ENCODE peak calls at places on chromosomes 5 and 9, in four cellular contexts. One of them, this sample, is unnamed.

GRCh38 chr5:61640631-61641030 is 308.6 kb downstream of the ZSWIM6 start:
- DNase-seq in fibroblast of pulmonary artery: peak; percentile 64
- DNase-seq in NCI-H2029 treated with DMSO at 0.1 percent for 48 hours: no peak
- DNase-seq in HCT116: no peak
- DNase-seq in this sample: no peak

GRCh38 chr5:169249001-169249400 is 51.9 kb downstream of the SLIT3 start:
- DNase-seq in fibroblast of pulmonary artery: no peak
- DNase-seq in NCI-H2029 treated with DMSO at 0.1 percent for 48 hours: no peak
- DNase-seq in HCT116: no peak
- DNase-seq in this sample: no peak

GRCh38 chr9:98931543-98931942 is 12.2 kb upstream of the COL15A1 start:
- DNase-seq in fibroblast of pulmonary artery: no peak
- DNase-seq in NCI-H2029 treated with DMSO at 0.1 percent for 48 hours: no peak
- DNase-seq in HCT116: no peak
- DNase-seq in this sample: no peak

GRCh38 chr5:82641362-82641988 is 363.3 kb upstream of the RPS23 start:
- DNase-seq in fibroblast of pulmonary artery: peak; percentile 95
- DNase-seq in NCI-H2029 treated with DMSO at 0.1 percent for 48 hours: peak; percentile 86
- DNase-seq in HCT116: peak; percentile 73
- DNase-seq in this sample: peak; percentile 76

GRCh38 chr9:70924380-70924779 is 197.0 kb downstream of the TRPM3 start:
- DNase-seq in fibroblast of pulmonary artery: peak; percentile 86
- DNase-seq in NCI-H2029 treated with DMSO at 0.1 percent for 48 hours: no peak
- DNase-seq in HCT116: no peak
- DNase-seq in this sample: no peak

GRCh38 chr9:35820076-35820475 is 5.2 kb upstream of the HINT2 start:
- DNase-seq in fibroblast of pulmonary artery: peak; percentile 60
- DNase-seq in NCI-H2029 treated with DMSO at 0.1 percent for 48 hours: no peak
- DNase-seq in HCT116: no peak
- DNase-seq in this sample: no peak

GRCh38 chr5:169037478-169037877 is 263.5 kb downstream of the SLIT3 start:
- DNase-seq in fibroblast of pulmonary artery: no peak
- DNase-seq in NCI-H2029 treated with DMSO at 0.1 percent for 48 hours: no peak
- DNase-seq in HCT116: no peak
- DNase-seq in this sample: no peak

GRCh38 chr5:103840600-103840999 is 278.0 kb upstream of the NUDT12 start:
- DNase-seq in fibroblast of pulmonary artery: no peak
- DNase-seq in NCI-H2029 treated with DMSO at 0.1 percent for 48 hours: no peak
- DNase-seq in HCT116: no peak
- DNase-seq in this sample: no peak

GRCh38 chr9:14062449-14063187 is 251.3 kb downstream of the NFIB start:
- DNase-seq in fibroblast of pulmonary artery: peak; percentile 74
- DNase-seq in NCI-H2029 treated with DMSO at 0.1 percent for 48 hours: no peak
- DNase-seq in HCT116: no peak
- DNase-seq in this sample: no peak

GRCh38 chr9:121075251-121076036 is 689 bp downstream of the CNTRL start:
- DNase-seq in fibroblast of pulmonary artery: no peak
- DNase-seq in NCI-H2029 treated with DMSO at 0.1 percent for 48 hours: peak; percentile 39
- DNase-seq in HCT116: no peak
- DNase-seq in this sample: no peak

GRCh38 chr9:93049491-93049890 is 9.0 kb upstream of the SUSD3 start:
- DNase-seq in fibroblast of pulmonary artery: no peak
- DNase-seq in NCI-H2029 treated with DMSO at 0.1 percent for 48 hours: no peak
- DNase-seq in HCT116: no peak
- DNase-seq in this sample: no peak

GRCh38 chr5:73155541-73156222 is 17.3 kb upstream of the TMEM174 start:
- DNase-seq in fibroblast of pulmonary artery: no peak
- DNase-seq in NCI-H2029 treated with DMSO at 0.1 percent for 48 hours: no peak
- DNase-seq in HCT116: no peak
- DNase-seq in this sample: no peak

GRCh38 chr9:69946800-69947437 is 96.7 kb upstream of the MAMDC2 start:
- DNase-seq in fibroblast of pulmonary artery: peak; percentile 91
- DNase-seq in NCI-H2029 treated with DMSO at 0.1 percent for 48 hours: no peak
- DNase-seq in HCT116: peak; percentile 80
- DNase-seq in this sample: peak; percentile 12

GRCh38 chr9:69579749-69580581 is 92.2 kb downstream of the APBA1 start:
- DNase-seq in fibroblast of pulmonary artery: no peak
- DNase-seq in NCI-H2029 treated with DMSO at 0.1 percent for 48 hours: no peak
- DNase-seq in HCT116: no peak
- DNase-seq in this sample: no peak

GRCh38 chr5:73451218-73452130 is 2.9 kb upstream of the FOXD1 start:
- DNase-seq in fibroblast of pulmonary artery: peak; percentile 59
- DNase-seq in NCI-H2029 treated with DMSO at 0.1 percent for 48 hours: no peak
- DNase-seq in HCT116: no peak
- DNase-seq in this sample: peak; percentile 68

GRCh38 chr5:167684251-167684650 is 607.2 kb upstream of the WWC1 start:
- DNase-seq in fibroblast of pulmonary artery: peak; percentile 18
- DNase-seq in NCI-H2029 treated with DMSO at 0.1 percent for 48 hours: no peak
- DNase-seq in HCT116: no peak
- DNase-seq in this sample: no peak

GRCh38 chr9:95373069-95373681 is 55.7 kb upstream of the FANCC start:
- DNase-seq in fibroblast of pulmonary artery: no peak
- DNase-seq in NCI-H2029 treated with DMSO at 0.1 percent for 48 hours: peak; percentile 89
- DNase-seq in HCT116: no peak
- DNase-seq in this sample: no peak

GRCh38 chr5:9624196-9624947 is 5.8 kb downstream of the TAS2R1 start:
- DNase-seq in fibroblast of pulmonary artery: peak; percentile 35
- DNase-seq in NCI-H2029 treated with DMSO at 0.1 percent for 48 hours: no peak
- DNase-seq in HCT116: no peak
- DNase-seq in this sample: no peak

GRCh38 chr5:56279979-56280378 is 46.8 kb upstream of the ANKRD55 start:
- DNase-seq in fibroblast of pulmonary artery: peak; percentile 89
- DNase-seq in NCI-H2029 treated with DMSO at 0.1 percent for 48 hours: no peak
- DNase-seq in HCT116: no peak
- DNase-seq in this sample: peak; percentile 53

GRCh38 chr9:81097167-81097566 is 592.2 kb downstream of the TLE1 start:
- DNase-seq in fibroblast of pulmonary artery: no peak
- DNase-seq in NCI-H2029 treated with DMSO at 0.1 percent for 48 hours: no peak
- DNase-seq in HCT116: no peak
- DNase-seq in this sample: no peak

GRCh38 chr5:95644351-95645042 is 2.1 kb upstream of the RFESD start:
- DNase-seq in fibroblast of pulmonary artery: peak; percentile 76
- DNase-seq in NCI-H2029 treated with DMSO at 0.1 percent for 48 hours: peak; percentile 70
- DNase-seq in HCT116: peak; percentile 72
- DNase-seq in this sample: peak; percentile 68

GRCh38 chr9:135701067-135701967 is 668 bp upstream of the KCNT1 start:
- DNase-seq in fibroblast of pulmonary artery: no peak
- DNase-seq in NCI-H2029 treated with DMSO at 0.1 percent for 48 hours: no peak
- DNase-seq in HCT116: no peak
- DNase-seq in this sample: no peak

GRCh38 chr9:113633782-113634596 is 170.5 kb downstream of the RGS3 start:
- DNase-seq in fibroblast of pulmonary artery: no peak
- DNase-seq in NCI-H2029 treated with DMSO at 0.1 percent for 48 hours: no peak
- DNase-seq in HCT116: no peak
- DNase-seq in this sample: no peak

GRCh38 chr9:117784996-117785395 is 80.8 kb downstream of the TLR4 start:
- DNase-seq in fibroblast of pulmonary artery: no peak
- DNase-seq in NCI-H2029 treated with DMSO at 0.1 percent for 48 hours: no peak
- DNase-seq in HCT116: no peak
- DNase-seq in this sample: no peak

GRCh38 chr9:111728143-111728542 is 66.6 kb downstream of the SHOC1 start:
- DNase-seq in fibroblast of pulmonary artery: peak; percentile 8
- DNase-seq in NCI-H2029 treated with DMSO at 0.1 percent for 48 hours: no peak
- DNase-seq in HCT116: peak; percentile 50
- DNase-seq in this sample: no peak

GRCh38 chr5:68315679-68316271 is 100.2 kb downstream of the PIK3R1 start:
- DNase-seq in fibroblast of pulmonary artery: no peak
- DNase-seq in NCI-H2029 treated with DMSO at 0.1 percent for 48 hours: no peak
- DNase-seq in HCT116: no peak
- DNase-seq in this sample: no peak

GRCh38 chr9:134014946-134015345 is 10.3 kb upstream of the BRD3OS start:
- DNase-seq in fibroblast of pulmonary artery: no peak
- DNase-seq in NCI-H2029 treated with DMSO at 0.1 percent for 48 hours: no peak
- DNase-seq in HCT116: no peak
- DNase-seq in this sample: no peak

GRCh38 chr9:114288233-114289051 is 34.5 kb upstream of the ORM1 start:
- DNase-seq in fibroblast of pulmonary artery: peak; percentile 44
- DNase-seq in NCI-H2029 treated with DMSO at 0.1 percent for 48 hours: no peak
- DNase-seq in HCT116: no peak
- DNase-seq in this sample: peak; percentile 56

GRCh38 chr9:127801955-127802575 is 617 bp upstream of the FPGS start:
- DNase-seq in fibroblast of pulmonary artery: peak; percentile 73
- DNase-seq in NCI-H2029 treated with DMSO at 0.1 percent for 48 hours: no peak
- DNase-seq in HCT116: no peak
- DNase-seq in this sample: no peak

GRCh38 chr9:35662437-35662836 is 2.6 kb downstream of the ARHGEF39 start:
- DNase-seq in fibroblast of pulmonary artery: no peak
- DNase-seq in NCI-H2029 treated with DMSO at 0.1 percent for 48 hours: no peak
- DNase-seq in HCT116: no peak
- DNase-seq in this sample: no peak

GRCh38 chr5:10920400-10920799 is 159.4 kb upstream of the DAP start:
- DNase-seq in fibroblast of pulmonary artery: no peak
- DNase-seq in NCI-H2029 treated with DMSO at 0.1 percent for 48 hours: no peak
- DNase-seq in HCT116: no peak
- DNase-seq in this sample: no peak

GRCh38 chr9:134024393-134024792 is 888 bp upstream of the BRD3OS start:
- DNase-seq in fibroblast of pulmonary artery: no peak
- DNase-seq in NCI-H2029 treated with DMSO at 0.1 percent for 48 hours: no peak
- DNase-seq in HCT116: no peak
- DNase-seq in this sample: no peak

GRCh38 chr5:134101686-134102439 is 12.6 kb upstream of the TCF7 start:
- DNase-seq in fibroblast of pulmonary artery: no peak
- DNase-seq in NCI-H2029 treated with DMSO at 0.1 percent for 48 hours: no peak
- DNase-seq in HCT116: peak; percentile 21
- DNase-seq in this sample: peak; percentile 80

GRCh38 chr5:173324115-173325001 is 3.9 kb downstream of the STC2 start:
- DNase-seq in fibroblast of pulmonary artery: peak; percentile 95
- DNase-seq in NCI-H2029 treated with DMSO at 0.1 percent for 48 hours: peak; percentile 86
- DNase-seq in HCT116: no peak
- DNase-seq in this sample: no peak

GRCh38 chr5:159724283-159724682 is 192.0 kb upstream of the ADRA1B start:
- DNase-seq in fibroblast of pulmonary artery: no peak
- DNase-seq in NCI-H2029 treated with DMSO at 0.1 percent for 48 hours: no peak
- DNase-seq in HCT116: no peak
- DNase-seq in this sample: no peak

GRCh38 chr5:670396-671270 is 22.5 kb downstream of the TPPP start:
- DNase-seq in fibroblast of pulmonary artery: no peak
- DNase-seq in NCI-H2029 treated with DMSO at 0.1 percent for 48 hours: no peak
- DNase-seq in HCT116: no peak
- DNase-seq in this sample: no peak

GRCh38 chr5:88203977-88204735 is 64.5 kb downstream of the TMEM161B start:
- DNase-seq in fibroblast of pulmonary artery: no peak
- DNase-seq in NCI-H2029 treated with DMSO at 0.1 percent for 48 hours: no peak
- DNase-seq in HCT116: no peak
- DNase-seq in this sample: no peak

GRCh38 chr5:149895416-149896345 is 48.9 kb downstream of the PDE6A start:
- DNase-seq in fibroblast of pulmonary artery: peak; percentile 50
- DNase-seq in NCI-H2029 treated with DMSO at 0.1 percent for 48 hours: no peak
- DNase-seq in HCT116: no peak
- DNase-seq in this sample: no peak

GRCh38 chr5:35826056-35826455 is 30.6 kb upstream of the IL7R start:
- DNase-seq in fibroblast of pulmonary artery: no peak
- DNase-seq in NCI-H2029 treated with DMSO at 0.1 percent for 48 hours: no peak
- DNase-seq in HCT116: no peak
- DNase-seq in this sample: no peak

This sample was measured in A549.